ENCODE peak calls at places on chromosome 11, in seven cellular contexts. M is cardiac muscle cell; T is neural progenitor cell; G is pancreas; J is Karpas-422; Z is sigmoid colon; C is effector memory CD4-positive, alpha-beta T cell. F is an unnamed sample.

GRCh38 chr11:124277809-124278208 is 21.6 kb downstream of the OR8G5 start:
- DNase-seq in M (no peak), T (peak), G (no peak), J (no peak), Z (no peak), C (no peak), F (no peak)

GRCh38 chr11:93131709-93132108 is 66.1 kb downstream of the SLC36A4 start:
- DNase-seq in M (peak), T (peak), G (no peak), J (peak), Z (no peak), C (no peak), F (no peak)

GRCh38 chr11:95788921-95789505 is 569 bp downstream of the FAM76B start:
- DNase-seq in M (peak), T (peak), G (peak), J (peak), Z (no peak), C (no peak), F (peak)

GRCh38 chr11:57321996-57322880 is 2.5 kb downstream of the TNKS1BP1 start:
- DNase-seq in M (peak), T (peak), G (peak), J (no peak), Z (peak), C (no peak), F (no peak)

GRCh38 chr11:33936745-33937612 is 45.1 kb upstream of the LMO2 start:
- DNase-seq in M (peak), T (no peak), G (peak), J (no peak), Z (peak), C (no peak), F (no peak)

GRCh38 chr11:114709960-114710359 is 31.6 kb downstream of the NXPE2 start:
- DNase-seq in M (no peak), T (no peak), G (no peak), J (no peak), Z (no peak), C (no peak), F (no peak)

GRCh38 chr11:125728969-125729368 is 17.1 kb upstream of the PATE1 start:
- DNase-seq in M (peak), T (no peak), G (no peak), J (no peak), Z (no peak), C (no peak), F (no peak)

GRCh38 chr11:134765565-134765964 is 353.5 kb upstream of the B3GAT1 start:
- DNase-seq in M (no peak), T (no peak), G (no peak), J (no peak), Z (no peak), C (no peak), F (no peak)

GRCh38 chr11:113664069-113664980 is 41.8 kb downstream of the TMPRSS5 start:
- DNase-seq in M (no peak), T (no peak), G (no peak), J (no peak), Z (no peak), C (no peak), F (no peak)

DNA sequence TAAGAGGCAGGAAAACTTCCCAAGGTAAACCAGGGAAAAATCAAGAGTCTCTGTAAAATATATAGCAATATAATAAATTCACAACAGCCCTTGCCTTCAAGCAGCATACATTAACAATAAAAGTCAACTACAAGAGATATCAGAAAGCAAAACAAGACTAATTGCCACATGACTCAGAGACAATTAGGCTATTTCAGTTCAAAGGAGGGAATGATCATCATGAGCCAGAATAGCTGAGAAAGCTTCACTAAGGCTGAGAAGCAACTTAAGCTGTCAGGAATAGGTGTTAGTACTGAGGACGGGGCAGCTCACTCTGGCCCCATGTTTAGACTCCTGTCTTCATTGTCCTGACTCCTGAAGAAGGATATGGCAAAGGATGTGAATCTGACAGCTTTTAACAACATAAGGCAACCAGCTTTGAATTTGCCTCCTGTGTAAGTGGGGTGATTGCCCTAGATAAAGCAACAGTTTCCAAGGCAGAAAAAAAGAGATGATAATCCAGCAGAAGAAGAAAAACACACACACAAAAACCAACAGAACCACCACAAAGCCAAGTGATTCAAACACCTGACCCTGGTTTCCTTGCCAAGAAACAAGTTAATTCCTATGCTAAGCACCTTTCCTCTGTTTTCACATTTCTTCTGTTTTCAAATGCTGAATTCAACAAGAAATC is 60.8 kb downstream of the SIK3 start:
- DNase-seq in M (no peak), T (no peak), G (no peak), J (no peak), Z (no peak), C (no peak), F (no peak)
- H3K4me3 ChIP-seq in M (no peak), T (no peak), G (no peak), J (no peak), Z (no peak), C (no peak), F (no peak)

GRCh38 chr11:65538915-65539374 is 14.1 kb downstream of the SCYL1 start:
- DNase-seq in M (no peak), T (peak), G (peak), J (no peak), Z (no peak), C (no peak), F (no peak)
- H3K4me3 ChIP-seq in M (no peak), T (peak), G (no peak), J (no peak), Z (no peak), C (no peak), F (no peak)

GRCh38 chr11:110314366-110315095 is 18.1 kb upstream of the RDX start:
- DNase-seq in M (no peak), T (no peak), G (no peak), J (no peak), Z (no peak), C (no peak), F (no peak)

GRCh38 chr11:110319501-110319900 is 23.1 kb upstream of the RDX start:
- DNase-seq in M (no peak), T (no peak), G (no peak), J (no peak), Z (no peak), C (no peak), F (no peak)

GRCh38 chr11:110312670-110313069 is 16.3 kb upstream of the RDX start:
- DNase-seq in M (no peak), T (no peak), G (no peak), J (no peak), Z (no peak), C (no peak), F (no peak)

GRCh38 chr11:110318638-110319404 is 22.4 kb upstream of the RDX start:
- DNase-seq in M (no peak), T (no peak), G (no peak), J (no peak), Z (no peak), C (no peak), F (no peak)

DNA sequence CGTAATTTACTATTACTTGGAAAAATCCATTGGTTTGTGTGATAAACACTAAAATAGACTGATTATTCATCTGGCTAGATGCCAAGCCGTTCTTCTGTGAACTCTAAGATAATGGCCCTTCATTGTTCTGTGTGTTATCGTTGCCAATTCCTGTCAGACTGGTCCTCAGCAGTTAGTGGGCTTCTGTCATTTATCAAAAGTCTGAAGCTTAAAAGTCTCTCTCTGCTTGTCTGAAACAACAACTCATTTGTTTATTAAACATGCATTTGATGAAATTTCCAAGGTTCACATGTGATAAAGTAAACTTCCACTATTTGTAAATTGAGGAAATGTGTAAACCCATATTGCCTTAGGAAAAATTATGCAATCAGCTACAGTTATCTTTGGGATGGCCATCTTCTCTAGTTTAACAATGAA is 21.1 kb upstream of the RDX start:
- DNase-seq in M (peak), T (no peak), G (no peak), J (no peak), Z (no peak), C (no peak), F (no peak)
- H3K4me3 ChIP-seq in M (no peak), T (no peak), G (no peak), J (no peak), Z (no peak), C (no peak), F (no peak)

DNA sequence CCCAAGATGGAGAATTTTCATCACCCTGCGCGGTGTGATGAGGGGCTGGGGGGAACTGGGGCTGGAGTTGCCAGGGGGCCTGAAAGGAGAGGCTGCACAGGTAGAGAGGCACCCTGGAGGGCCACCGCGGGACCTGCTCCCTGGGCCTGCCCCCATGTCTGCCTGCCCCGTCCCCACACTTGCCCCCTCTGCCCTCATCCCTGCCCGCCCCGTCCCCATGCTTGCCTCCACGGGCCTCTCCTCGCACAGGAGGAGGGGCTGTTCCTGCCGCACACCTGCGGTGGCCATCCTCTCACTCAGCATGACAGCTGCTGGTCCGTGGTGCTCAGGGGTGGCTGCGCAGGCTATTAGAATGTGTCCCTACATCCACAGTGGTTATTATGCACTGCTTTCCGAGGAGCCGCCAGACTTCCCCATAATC is 43.5 kb downstream of the LINC01488 start:
- DNase-seq in M (no peak), T (no peak), G (no peak), J (no peak), Z (peak), C (no peak), F (no peak)
- H3K4me3 ChIP-seq in M (no peak), T (no peak), G (no peak), J (no peak), Z (no peak), C (no peak), F (no peak)

GRCh38 chr11:71928739-71929443 is at the start of gene RNF121:
- DNase-seq in M (peak), T (peak), G (peak), J (peak), Z (peak), C (peak), F (peak)

GRCh38 chr11:71929491-71929890 is 645 bp downstream of the RNF121 start:
- DNase-seq in M (no peak), T (no peak), G (no peak), J (no peak), Z (no peak), C (no peak), F (no peak)

GRCh38 chr11:71930556-71931244 is 1.9 kb downstream of the RNF121 start:
- DNase-seq in M (peak), T (no peak), G (no peak), J (no peak), Z (no peak), C (no peak), F (no peak)

GRCh38 chr11:71933141-71933933 is 4.5 kb downstream of the RNF121 start:
- DNase-seq in M (no peak), T (no peak), G (no peak), J (no peak), Z (no peak), C (no peak), F (no peak)

DNA sequence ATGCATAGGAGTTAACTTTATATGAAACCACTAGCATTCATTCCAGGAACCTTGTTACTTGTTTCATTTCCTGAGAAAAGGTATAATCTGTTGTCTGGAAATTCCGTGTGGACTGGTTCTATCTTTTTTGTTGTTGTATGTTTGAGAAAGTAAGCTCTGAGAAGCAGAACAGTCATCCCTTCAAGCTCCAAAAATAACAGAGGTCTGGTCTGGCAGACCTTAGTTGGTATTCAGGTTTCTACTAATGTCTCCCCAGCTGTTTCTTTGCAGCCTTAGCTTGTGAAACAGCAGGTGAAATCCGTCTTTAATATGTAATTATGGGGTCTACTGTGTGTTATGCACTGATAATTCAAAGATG is 2.4 kb downstream of the RNF121 start:
- DNase-seq in M (no peak), T (no peak), G (no peak), J (no peak), Z (no peak), C (no peak), F (no peak)
- H3K4me3 ChIP-seq in M (no peak), T (no peak), G (no peak), J (no peak), Z (no peak), C (no peak), F (no peak)

DNA sequence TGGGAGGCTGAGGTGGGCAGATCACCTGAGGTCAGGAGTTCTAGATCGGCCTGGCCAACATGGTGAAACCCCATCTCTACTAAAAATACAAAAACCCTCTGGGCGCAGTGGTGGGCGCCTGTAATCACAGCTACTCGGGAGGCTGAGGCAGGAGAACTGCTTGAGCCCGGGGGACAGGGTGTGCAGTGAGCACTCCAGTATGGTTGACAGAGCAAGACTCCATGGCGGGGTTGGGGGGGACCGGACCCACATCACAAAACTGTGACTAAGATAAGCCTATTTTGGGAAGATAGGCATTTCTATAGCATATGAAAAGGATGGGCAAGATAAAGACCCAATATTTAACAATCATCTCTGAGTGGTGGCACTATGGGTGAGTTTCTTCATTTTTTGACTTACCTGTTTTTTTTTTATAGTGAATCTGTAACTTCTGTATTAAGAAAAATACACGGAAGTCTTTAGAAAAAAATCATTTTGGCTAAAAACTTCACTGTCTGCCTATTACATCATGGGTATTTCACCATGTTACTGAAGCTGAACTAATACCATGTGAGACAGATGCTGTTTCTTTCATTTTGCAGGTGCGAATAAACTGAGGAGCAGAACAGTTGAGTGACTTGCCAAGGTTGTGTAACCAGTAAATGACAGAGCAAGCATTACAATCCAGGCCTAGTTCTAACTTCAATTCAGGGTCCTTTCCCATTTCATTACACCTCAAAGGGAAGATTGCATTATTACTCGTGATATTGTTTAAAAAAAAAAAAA is 2.5 kb downstream of the CELF1 start:
- DNase-seq in M (no peak), T (no peak), G (no peak), J (no peak), Z (no peak), C (no peak), F (no peak)
- H3K4me3 ChIP-seq in M (no peak), T (peak), G (no peak), J (peak), Z (no peak), C (no peak), F (no peak)

GRCh38 chr11:62898027-62898426 is 17.3 kb downstream of the SLC3A2 start:
- DNase-seq in M (no peak), T (no peak), G (no peak), J (no peak), Z (no peak), C (no peak), F (no peak)
- H3K4me3 ChIP-seq in M (no peak), T (no peak), G (no peak), J (no peak), Z (no peak), C (no peak), F (no peak)

GRCh38 chr11:119027561-119028345 is 2.9 kb downstream of the SLC37A4 start:
- DNase-seq in M (no peak), T (no peak), G (no peak), J (no peak), Z (no peak), C (no peak), F (no peak)
- H3K4me3 ChIP-seq in M (no peak), T (no peak), G (peak), J (no peak), Z (no peak), C (no peak), F (no peak)

GRCh38 chr11:8016396-8016949 is 29.3 kb downstream of the EIF3F start:
- DNase-seq in M (no peak), T (no peak), G (no peak), J (no peak), Z (no peak), C (no peak), F (no peak)

GRCh38 chr11:8017071-8017470 is 29.9 kb downstream of the EIF3F start:
- DNase-seq in M (no peak), T (no peak), G (no peak), J (no peak), Z (no peak), C (no peak), F (no peak)

GRCh38 chr11:8018742-8019631 is 31.9 kb downstream of the EIF3F start:
- DNase-seq in M (peak), T (peak), G (peak), J (no peak), Z (peak), C (peak), F (peak)

GRCh38 chr11:8019671-8020597 is 32.8 kb downstream of the EIF3F start:
- DNase-seq in M (peak), T (peak), G (no peak), J (no peak), Z (no peak), C (no peak), F (no peak)

DNA sequence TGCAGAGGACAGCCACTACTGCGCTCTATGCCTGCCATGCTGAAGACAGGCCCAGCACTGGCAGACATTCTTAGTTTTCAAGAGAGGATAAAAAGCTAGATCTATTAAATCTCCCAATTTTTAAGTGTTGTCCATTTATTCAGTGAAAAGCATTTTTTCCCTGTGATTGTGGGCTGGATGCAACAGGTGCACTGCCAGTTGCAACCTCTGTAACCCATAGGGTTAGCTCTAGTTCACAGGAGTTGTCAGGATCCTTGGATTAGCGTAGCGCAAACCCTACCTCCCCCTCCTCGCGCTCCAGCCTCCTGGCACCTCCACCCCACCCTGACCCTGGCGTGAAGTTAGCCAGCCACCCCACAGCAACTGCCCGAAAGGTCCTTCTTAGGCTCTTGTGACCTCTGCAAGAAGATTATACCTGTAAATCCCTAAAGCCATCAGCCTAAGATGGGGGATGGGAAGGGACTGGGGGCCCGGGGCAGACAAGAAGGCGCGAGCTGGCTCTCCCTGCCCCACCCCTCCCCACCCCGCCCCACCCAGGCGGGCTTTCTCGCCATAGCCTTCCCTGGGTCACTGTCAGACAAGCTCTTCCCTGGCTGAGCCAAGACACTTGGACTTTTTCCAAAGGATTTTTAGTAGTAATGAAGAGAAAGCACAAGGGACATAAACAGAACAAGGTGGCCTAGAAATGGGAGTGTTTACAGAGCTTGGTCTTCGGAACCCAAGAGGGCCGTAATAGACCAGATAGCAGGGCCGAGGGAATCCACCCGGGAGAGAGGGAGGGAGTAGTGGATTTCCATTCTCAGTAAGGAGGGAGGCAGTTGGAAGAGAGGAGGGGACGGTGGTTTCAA is 31.0 kb downstream of the EIF3F start:
- DNase-seq in M (no peak), T (peak), G (no peak), J (no peak), Z (no peak), C (no peak), F (no peak)
- H3K4me3 ChIP-seq in M (peak), T (peak), G (no peak), J (no peak), Z (peak), C (peak), F (peak)

GRCh38 chr11:64649304-64649703 is 58.3 kb downstream of the SLC22A12 start:
- DNase-seq in M (peak), T (peak), G (peak), J (peak), Z (no peak), C (no peak), F (no peak)
- H3K4me3 ChIP-seq in M (no peak), T (no peak), G (no peak), J (no peak), Z (no peak), C (no peak), F (no peak)

F was measured in CD8-positive, alpha-beta T cell.